ENCODE peak calls at places on chromosomes 2 and 18, in five cellular contexts. One of them, this sample, is unnamed.

GRCh38 chr2:201107624-201108023 is 8.3 kb upstream of the CFLAR start:
- DNase-seq in body of pancreas: no peak
- DNase-seq in astrocyte: no peak
- DNase-seq in IMR-90: no peak
- DNase-seq in breast epithelium: no peak
- DNase-seq in this sample: no peak

GRCh38 chr18:74806073-74806472 is 208.4 kb downstream of the ZNF407 start:
- DNase-seq in body of pancreas: peak; percentile 28
- DNase-seq in IMR-90: no peak
- DNase-seq in breast epithelium: no peak
- DNase-seq in astrocyte: no peak
- DNase-seq in this sample: no peak

GRCh38 chr2:205731521-205731965 is 49.2 kb downstream of the NRP2 start:
- DNase-seq in breast epithelium: no peak
- DNase-seq in body of pancreas: no peak
- DNase-seq in astrocyte: peak; percentile 91
- DNase-seq in IMR-90: peak; percentile 98
- DNase-seq in this sample: peak; percentile 98

GRCh38 chr2:143903172-143903856 is 616.6 kb downstream of the ZEB2 start:
- DNase-seq in astrocyte: peak; percentile 3
- DNase-seq in IMR-90: peak; percentile 5
- DNase-seq in body of pancreas: no peak
- DNase-seq in breast epithelium: no peak
- DNase-seq in this sample: no peak

GRCh38 chr2:128591841-128592822 is 273.5 kb upstream of the HS6ST1 start:
- DNase-seq in body of pancreas: no peak
- DNase-seq in breast epithelium: no peak
- DNase-seq in astrocyte: no peak
- DNase-seq in IMR-90: no peak
- DNase-seq in this sample: no peak

GRCh38 chr2:2798337-2798736 is 467.3 kb upstream of the MYT1L start:
- DNase-seq in astrocyte: no peak
- DNase-seq in breast epithelium: no peak
- DNase-seq in body of pancreas: no peak
- DNase-seq in IMR-90: no peak
- DNase-seq in this sample: no peak

GRCh38 chr18:46315187-46315586 is 211.0 kb downstream of the HAUS1 start:
- DNase-seq in astrocyte: no peak
- DNase-seq in IMR-90: no peak
- DNase-seq in breast epithelium: no peak
- DNase-seq in body of pancreas: no peak
- DNase-seq in this sample: no peak

GRCh38 chr18:49628119-49628518 is 66.3 kb downstream of the LIPG start:
- DNase-seq in IMR-90: no peak
- DNase-seq in breast epithelium: no peak
- DNase-seq in body of pancreas: no peak
- DNase-seq in astrocyte: no peak
- DNase-seq in this sample: no peak

GRCh38 chr2:101679801-101680487 is 17.6 kb upstream of the MAP4K4 start:
- DNase-seq in IMR-90: no peak
- DNase-seq in astrocyte: peak; percentile 64
- DNase-seq in breast epithelium: no peak
- DNase-seq in body of pancreas: no peak
- DNase-seq in this sample: peak; percentile 61

GRCh38 chr2:88880441-88880953 is 189.0 kb downstream of the RPIA start:
- DNase-seq in breast epithelium: no peak
- DNase-seq in IMR-90: peak; percentile 39
- DNase-seq in body of pancreas: peak; percentile 50
- DNase-seq in astrocyte: peak; percentile 12
- DNase-seq in this sample: peak; percentile 64

GRCh38 chr18:30920356-30920755 is 122.2 kb downstream of the DSC3 start:
- DNase-seq in breast epithelium: no peak
- DNase-seq in astrocyte: peak; percentile 10
- DNase-seq in body of pancreas: no peak
- DNase-seq in IMR-90: no peak
- DNase-seq in this sample: no peak

GRCh38 chr18:77013777-77014525 is 118.6 kb downstream of the MBP start:
- DNase-seq in IMR-90: no peak
- DNase-seq in astrocyte: no peak
- DNase-seq in body of pancreas: peak; percentile 27
- DNase-seq in breast epithelium: no peak
- DNase-seq in this sample: peak; percentile 9

GRCh38 chr18:34787931-34788532 is 77.9 kb downstream of the DTNA start:
- DNase-seq in body of pancreas: peak; percentile 49
- DNase-seq in IMR-90: peak; percentile 69
- DNase-seq in astrocyte: peak; percentile 25
- DNase-seq in breast epithelium: no peak
- DNase-seq in this sample: peak; percentile 82

GRCh38 chr2:1427086-1427485 is 13.8 kb downstream of the TPO start:
- DNase-seq in body of pancreas: no peak
- DNase-seq in breast epithelium: no peak
- DNase-seq in astrocyte: no peak
- DNase-seq in IMR-90: no peak
- DNase-seq in this sample: no peak

GRCh38 chr18:9436176-9436575 is 39.1 kb upstream of the RALBP1 start:
- DNase-seq in astrocyte: no peak
- DNase-seq in IMR-90: no peak
- DNase-seq in breast epithelium: no peak
- DNase-seq in body of pancreas: no peak
- DNase-seq in this sample: no peak

GRCh38 chr18:9437049-9437448 is 38.3 kb upstream of the RALBP1 start:
- DNase-seq in IMR-90: peak; percentile 66
- DNase-seq in body of pancreas: no peak
- DNase-seq in astrocyte: peak; percentile 57
- DNase-seq in breast epithelium: no peak
- DNase-seq in this sample: peak; percentile 44

GRCh38 chr18:9437672-9438071 is 37.6 kb upstream of the RALBP1 start:
- DNase-seq in astrocyte: no peak
- DNase-seq in body of pancreas: no peak
- DNase-seq in breast epithelium: no peak
- DNase-seq in IMR-90: no peak
- DNase-seq in this sample: no peak

GRCh38 chr18:9444549-9444948 is 30.8 kb upstream of the RALBP1 start:
- DNase-seq in astrocyte: no peak
- DNase-seq in body of pancreas: no peak
- DNase-seq in IMR-90: no peak
- DNase-seq in breast epithelium: no peak
- DNase-seq in this sample: no peak

DNA sequence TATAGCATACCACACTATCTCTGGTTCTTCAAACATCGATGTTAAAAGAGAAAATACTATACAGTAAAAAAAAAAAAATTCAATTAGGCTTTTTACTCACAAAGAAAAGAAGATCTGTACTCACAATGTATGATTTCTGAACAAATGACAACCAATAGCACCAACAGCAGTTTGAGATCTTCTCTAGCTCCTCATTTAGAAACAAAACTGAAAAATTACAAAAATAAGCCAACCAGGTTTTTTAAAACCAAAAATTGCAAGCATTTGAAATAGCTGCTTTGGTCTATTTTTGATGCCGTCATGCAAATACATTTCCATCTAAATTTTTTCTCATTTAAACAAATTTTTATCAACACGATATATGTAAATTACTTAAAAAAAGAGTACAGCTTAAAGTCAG is 34.3 kb upstream of the RALBP1 start:
- DNase-seq in body of pancreas: no peak
- DNase-seq in IMR-90: no peak
- DNase-seq in breast epithelium: no peak
- DNase-seq in astrocyte: no peak
- DNase-seq in this sample: no peak
- H3K4me3 ChIP-seq in body of pancreas: no peak overlapping the region
- H3K4me3 ChIP-seq in IMR-90: no peak overlapping the region
- H3K4me3 ChIP-seq in breast epithelium: no peak overlapping the region
- H3K4me3 ChIP-seq in astrocyte: no peak overlapping the region
- H3K4me3 ChIP-seq in this sample: no peak overlapping the region

DNA sequence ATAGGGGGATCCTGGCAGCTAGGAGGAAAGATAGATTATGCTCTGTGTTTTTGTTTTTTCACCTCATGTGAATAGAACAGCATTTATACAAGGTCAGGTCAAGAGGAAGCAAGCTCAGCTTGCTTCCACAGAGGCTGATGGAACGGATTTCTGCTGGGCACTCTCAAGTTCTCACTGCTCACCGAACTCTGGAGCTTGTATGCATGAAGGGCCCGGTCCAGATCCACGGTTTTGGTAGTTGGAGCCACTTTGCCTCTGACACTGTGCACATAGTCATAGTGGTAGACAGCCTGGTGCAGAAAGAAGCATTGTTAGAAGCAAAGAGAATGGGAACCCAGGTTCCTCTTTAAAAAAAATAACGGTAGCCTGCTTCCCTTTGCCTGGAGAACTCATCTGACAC is 141.9 kb downstream of the RIF1 start:
- DNase-seq in breast epithelium: no peak
- DNase-seq in astrocyte: no peak
- DNase-seq in body of pancreas: no peak
- DNase-seq in IMR-90: no peak
- DNase-seq in this sample: no peak
- TF ChIP-seq CTCF in breast epithelium: no peak
- TF ChIP-seq CTCF in astrocyte: no peak
- TF ChIP-seq CTCF in body of pancreas: no peak
- TF ChIP-seq CTCF in IMR-90: no peak
- TF ChIP-seq CTCF in this sample: no peak

DNA sequence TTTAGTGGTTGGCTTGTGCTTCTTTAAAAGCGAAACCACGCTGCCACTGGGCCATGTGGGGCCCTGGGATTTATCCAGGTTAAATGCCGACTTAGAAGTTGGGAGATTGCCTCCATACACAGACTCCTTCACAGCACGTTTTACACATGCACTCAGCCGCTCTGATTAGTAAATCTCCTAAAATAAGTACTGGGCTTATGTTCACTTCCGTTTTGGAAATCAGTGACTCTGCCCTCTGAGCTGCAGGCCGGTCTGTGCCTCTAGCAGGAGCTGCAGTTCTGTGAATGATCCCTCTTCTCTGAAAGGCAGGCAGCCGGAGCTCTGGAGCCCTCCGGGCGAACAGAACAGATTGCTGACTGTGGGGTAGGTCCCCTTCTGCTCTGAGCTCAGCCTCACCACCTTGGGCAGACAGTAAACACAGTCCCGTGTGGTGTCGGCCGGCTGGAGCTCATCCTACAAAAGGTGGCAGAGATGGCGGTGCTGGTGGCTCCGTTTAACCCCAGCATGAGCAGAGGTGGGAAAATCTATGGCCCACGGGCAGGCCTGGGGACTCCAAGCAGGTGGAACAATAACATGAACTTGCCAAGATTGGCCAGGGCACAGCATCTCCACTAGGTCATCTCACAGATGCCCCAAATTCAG is 9.8 kb upstream of the RAB17 start:
- DNase-seq in body of pancreas: peak; percentile 28
- DNase-seq in astrocyte: no peak
- DNase-seq in IMR-90: peak; percentile 71
- DNase-seq in breast epithelium: no peak
- DNase-seq in this sample: peak; percentile 81
- H3K4me3 ChIP-seq in body of pancreas: no peak overlapping the region
- H3K4me3 ChIP-seq in astrocyte: no peak overlapping the region
- H3K4me3 ChIP-seq in IMR-90: no peak overlapping the region
- H3K4me3 ChIP-seq in breast epithelium: peak overlapping the region; percentile 55
- H3K4me3 ChIP-seq in this sample: peak overlapping the region; percentile 40

GRCh38 chr2:164495491-164496223 is 125.6 kb downstream of the GRB14 start:
- DNase-seq in body of pancreas: no peak
- DNase-seq in astrocyte: peak; percentile 66
- DNase-seq in breast epithelium: no peak
- DNase-seq in IMR-90: peak; percentile 43
- DNase-seq in this sample: peak; percentile 83
- TF ChIP-seq CTCF in body of pancreas: peak; percentile 8
- TF ChIP-seq CTCF in astrocyte: peak; percentile 74
- TF ChIP-seq CTCF in breast epithelium: peak; percentile 41
- TF ChIP-seq CTCF in IMR-90: peak; percentile 60
- TF ChIP-seq CTCF in this sample: peak; percentile 74

GRCh38 chr2:44273076-44273475 is 2.2 kb upstream of the SLC3A1 start:
- DNase-seq in IMR-90: no peak
- DNase-seq in breast epithelium: no peak
- DNase-seq in body of pancreas: no peak
- DNase-seq in astrocyte: no peak
- DNase-seq in this sample: no peak

GRCh38 chr2:44269831-44270230 is 5.4 kb upstream of the SLC3A1 start:
- DNase-seq in body of pancreas: no peak
- DNase-seq in astrocyte: no peak
- DNase-seq in IMR-90: no peak
- DNase-seq in breast epithelium: no peak
- DNase-seq in this sample: no peak

GRCh38 chr2:44271296-44271695 is 4.0 kb upstream of the SLC3A1 start:
- DNase-seq in body of pancreas: no peak
- DNase-seq in breast epithelium: no peak
- DNase-seq in IMR-90: no peak
- DNase-seq in astrocyte: no peak
- DNase-seq in this sample: no peak

GRCh38 chr2:44268259-44268649 is 7.0 kb upstream of the SLC3A1 start:
- DNase-seq in IMR-90: peak; percentile 41
- DNase-seq in body of pancreas: no peak
- DNase-seq in astrocyte: peak; percentile 79
- DNase-seq in breast epithelium: no peak
- DNase-seq in this sample: peak; percentile 73

GRCh38 chr2:44267269-44268258 is 7.7 kb upstream of the SLC3A1 start:
- DNase-seq in breast epithelium: no peak
- DNase-seq in body of pancreas: no peak
- DNase-seq in IMR-90: no peak
- DNase-seq in astrocyte: peak; percentile 76
- DNase-seq in this sample: peak; percentile 80
- H3K4me3 ChIP-seq in breast epithelium: no peak overlapping the region
- H3K4me3 ChIP-seq in body of pancreas: no peak overlapping the region
- H3K4me3 ChIP-seq in IMR-90: no peak overlapping the region
- H3K4me3 ChIP-seq in astrocyte: peak overlapping the region; percentile 11
- H3K4me3 ChIP-seq in this sample: no peak overlapping the region

This sample was measured in fibroblast of the aortic adventitia.